ENCODE peak calls at places on chromosomes 5 and 9, in four cellular contexts. X, G, J and L are unnamed samples. For H3K4me1, the result is how much of the 10 kb centered on the place peaks cover.

GRCh38 chr5:129554134-129554904 is 94.2 kb downstream of the ADAMTS19 start:
- DNase-seq in G (no peak), X (no peak), J (no peak), L (no peak)

GRCh38 chr5:111734013-111734412 is 23.0 kb downstream of the NREP start:
- DNase-seq in G (no peak), X (no peak), J (no peak), L (no peak)

GRCh38 chr5:5364932-5365331 is 57.5 kb upstream of the ICE1 start:
- DNase-seq in J (no peak), X (no peak), G (no peak), L (no peak)

GRCh38 chr5:55187370-55187769 is 14.4 kb upstream of the CDC20B start:
- DNase-seq in X (no peak), G (no peak), J (peak), L (no peak)

GRCh38 chr9:131222460-131222859 is 53.9 kb downstream of the FAM78A start:
- DNase-seq in X (no peak), G (no peak), J (no peak), L (no peak)

GRCh38 chr5:170162631-170163321 is 57.1 kb downstream of the FOXI1 start:
- DNase-seq in J (no peak), G (no peak), X (no peak), L (no peak)

GRCh38 chr5:126460977-126461376 is 37.8 kb downstream of the GRAMD2B start:
- DNase-seq in X (no peak), J (no peak), G (no peak), L (no peak)

GRCh38 chr5:167754501-167754941 is 536.9 kb upstream of the WWC1 start:
- DNase-seq in J (no peak), X (no peak), G (no peak), L (no peak)

GRCh38 chr5:95069948-95070347 is 214.9 kb downstream of the MCTP1 start:
- DNase-seq in J (peak), X (no peak), G (no peak), L (no peak)

GRCh38 chr5:92552206-92553160 is 1028.5 kb downstream of the NR2F1-AS1 start:
- DNase-seq in G (no peak), X (no peak), J (peak), L (no peak)

GRCh38 chr9:69549310-69550202 is 122.6 kb downstream of the APBA1 start:
- DNase-seq in G (peak), J (peak), X (no peak), L (peak)

GRCh38 chr9:129102791-129103594 is 7.6 kb downstream of the CRAT start:
- DNase-seq in J (peak), X (no peak), G (peak), L (no peak)

GRCh38 chr9:134361426-134361825 is 35.2 kb downstream of the RXRA start:
- DNase-seq in X (no peak), G (no peak), J (no peak), L (no peak)

GRCh38 chr5:43233946-43234345 is 41.9 kb downstream of the NIM1K start:
- DNase-seq in X (no peak), G (no peak), J (no peak), L (no peak)

GRCh38 chr5:17305964-17306725 is 88.7 kb downstream of the BASP1 start:
- DNase-seq in X (peak), J (peak), G (no peak), L (no peak)

GRCh38 chr9:79639354-79639753 is 67.6 kb downstream of the TLE4 start:
- DNase-seq in J (no peak), G (no peak), X (no peak), L (no peak)

GRCh38 chr9:34559616-34560546 is 29.6 kb downstream of the CNTFR start:
- DNase-seq in X (no peak), G (peak), J (peak), L (no peak)

GRCh38 chr5:17156463-17156862 is 61.0 kb upstream of the BASP1 start:
- DNase-seq in J (no peak), X (no peak), G (no peak), L (no peak)

GRCh38 chr9:20884985-20885593 is 146.4 kb downstream of the HACD4 start:
- DNase-seq in J (peak), X (peak), G (peak), L (peak)

GRCh38 chr5:89998505-89998904 is 411.1 kb downstream of the CETN3 start:
- DNase-seq in J (no peak), G (no peak), X (no peak), L (no peak)

GRCh38 chr5:166117744-166118072 is 2173.7 kb upstream of the WWC1 start:
- DNase-seq in X (no peak), J (no peak), G (no peak), L (no peak)

GRCh38 chr9:98129451-98129881 is 10.4 kb upstream of the TRIM14 start:
- DNase-seq in J (no peak), X (peak), G (peak), L (no peak)

GRCh38 chr5:133977161-133977787 is 8.8 kb upstream of the C5orf15 start:
- DNase-seq in X (no peak), G (no peak), J (no peak), L (no peak)

GRCh38 chr5:80186634-80187033 is 69.2 kb downstream of the SERINC5 start:
- DNase-seq in J (no peak), X (no peak), G (peak), L (peak)

DNA sequence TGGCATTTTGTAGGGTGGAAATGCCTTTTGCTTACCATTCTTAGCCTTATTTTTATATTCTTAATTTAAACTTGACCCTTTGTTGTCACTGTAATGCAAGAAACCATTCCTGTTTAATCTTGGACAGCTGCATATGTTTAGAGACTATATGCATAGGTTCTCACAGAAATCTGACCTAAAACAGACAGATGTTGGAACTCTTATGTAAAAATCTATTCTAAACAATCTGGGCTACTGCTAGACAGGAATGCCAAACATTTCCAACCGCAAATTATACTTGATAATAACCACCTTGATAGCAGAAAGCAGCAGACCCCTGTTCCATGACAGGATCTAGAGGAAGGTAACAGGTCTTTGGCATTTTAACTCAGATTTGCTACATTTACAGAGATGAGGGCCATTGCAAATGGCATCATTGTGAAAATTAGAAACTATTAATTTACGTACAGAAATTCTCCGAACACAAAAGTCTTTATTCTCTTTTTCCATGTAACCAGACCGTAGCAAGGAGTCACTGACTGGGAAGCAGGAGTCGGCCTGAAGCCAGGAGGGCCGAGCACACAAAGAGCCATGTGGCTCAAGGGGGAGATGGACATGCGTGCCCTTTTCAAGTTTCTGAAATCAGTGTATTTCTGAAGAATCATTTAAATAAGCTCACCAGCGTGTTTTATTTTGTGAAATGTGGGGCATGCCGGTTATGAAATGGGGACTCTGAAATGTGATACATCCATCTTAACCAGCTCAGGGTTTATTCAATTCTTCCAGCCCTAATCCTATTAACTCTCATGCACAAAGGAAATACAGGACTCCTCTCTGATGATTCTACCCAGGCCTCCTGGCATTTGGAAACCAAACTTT is 139.3 kb downstream of the AOPEP start:
- DNase-seq in J (peak), G (no peak), X (peak), L (no peak)
- H3K4me1 ChIP-seq in J (under half), G (under half), X (under half), L (under half)

GRCh38 chr9:127128341-127129072 is 6.1 kb upstream of the ANGPTL2 start:
- DNase-seq in J (no peak), G (peak), X (peak), L (no peak)
- H3K4me1 ChIP-seq in J (under half), G (under half), X (under half), L (under half)

GRCh38 chr9:7656648-7657047 is 142.9 kb downstream of the DMAC1 start:
- DNase-seq in J (peak), X (no peak), G (no peak), L (no peak)

DNA sequence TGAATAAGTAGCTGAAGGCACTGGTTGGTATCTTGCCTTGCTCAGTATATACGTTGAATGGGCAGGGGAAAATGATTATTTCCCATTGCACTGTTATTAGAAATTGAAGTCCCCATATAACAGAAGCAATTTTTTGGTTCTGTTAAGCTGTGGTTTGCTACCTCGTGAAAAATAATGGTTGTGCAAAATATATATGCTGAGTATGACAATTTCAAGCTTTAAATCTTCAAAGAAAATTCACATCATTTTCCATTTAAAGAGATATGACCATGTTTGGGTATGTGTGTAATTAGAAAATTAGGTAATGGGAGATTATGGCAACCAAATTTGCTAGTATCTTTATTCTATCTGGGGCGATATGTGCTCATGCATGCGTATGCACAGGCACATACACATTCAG is 139.8 kb downstream of the DMAC1 start:
- DNase-seq in X (no peak), G (no peak), J (no peak), L (no peak)
- H3K4me1 ChIP-seq in X (under half), G (under half), J (under half), L (under half)

DNA sequence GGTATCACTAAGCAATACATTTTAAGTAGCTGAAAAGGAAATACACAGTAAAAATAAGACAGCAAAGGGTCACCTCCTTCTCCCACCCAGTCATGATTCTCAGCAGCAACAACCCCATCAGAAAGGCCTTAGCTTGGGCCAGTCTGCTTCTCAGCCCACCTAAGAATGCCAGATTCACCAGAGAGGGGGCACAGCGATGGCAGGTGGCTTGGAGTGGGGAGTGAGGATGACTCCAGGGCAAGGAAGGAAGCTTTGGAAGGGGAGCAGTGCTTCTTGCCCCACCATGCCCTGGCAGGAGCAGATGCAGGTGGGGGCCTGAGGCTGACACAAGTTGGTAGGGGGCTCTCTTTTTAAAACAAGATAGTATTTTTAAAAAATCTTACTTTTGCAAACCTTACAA is 51.4 kb downstream of the ABCA1 start:
- DNase-seq in J (no peak), G (no peak), X (no peak), L (no peak)
- H3K4me1 ChIP-seq in J (under half), G (under half), X (under half), L (under half)

GRCh38 chr5:40689442-40689841 is 9.7 kb downstream of the PTGER4 start:
- DNase-seq in X (no peak), G (peak), J (peak), L (no peak)
- H3K4me1 ChIP-seq in X (under half), G (half or more), J (half or more), L (half or more)

DNA sequence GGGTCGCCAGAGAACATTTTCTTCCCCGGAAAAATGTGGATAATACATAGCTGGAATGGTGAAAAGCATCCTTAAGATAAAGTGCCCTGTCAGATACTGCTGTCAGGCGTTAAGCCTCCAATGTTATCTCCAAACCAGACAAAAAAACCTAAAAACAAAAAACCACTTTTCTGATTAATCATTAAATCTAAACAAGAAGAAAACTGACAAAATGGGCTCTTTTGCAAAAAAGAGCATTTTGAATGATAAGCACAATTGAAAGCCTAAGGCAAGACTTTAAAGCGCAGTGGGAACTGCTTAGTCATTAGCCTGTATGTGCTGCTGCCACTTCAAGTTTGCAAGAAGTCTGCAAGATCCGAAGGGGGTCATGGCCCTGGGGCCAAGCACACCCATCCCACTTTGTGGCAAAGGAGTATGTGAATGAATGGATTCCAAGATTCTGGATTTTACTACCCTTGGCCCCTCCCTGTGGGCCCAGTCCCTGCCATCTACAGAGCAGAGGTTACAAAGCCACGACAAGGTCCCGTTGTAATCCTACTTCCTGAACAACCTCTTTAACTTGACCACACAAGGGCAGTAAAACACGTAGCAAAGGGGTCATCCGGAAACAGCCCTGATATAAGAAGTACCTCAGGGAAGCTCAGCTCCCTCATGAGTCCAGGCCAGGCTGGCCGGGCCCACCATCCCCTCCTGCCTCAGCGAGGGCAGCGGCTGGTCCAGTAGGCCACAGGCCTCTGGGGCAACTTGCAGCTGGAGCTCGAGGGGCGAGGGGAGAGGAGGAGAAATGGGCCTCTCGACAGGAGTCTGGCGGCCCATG is 29.7 kb downstream of the SHB start:
- DNase-seq in J (peak), X (no peak), G (no peak), L (no peak)
- H3K4me1 ChIP-seq in J (half or more), X (under half), G (under half), L (under half)

GRCh38 chr5:157570801-157571200 is 4.8 kb downstream of the ADAM19 start:
- DNase-seq in X (no peak), G (no peak), J (no peak), L (no peak)

GRCh38 chr5:157571357-157571827 is 4.2 kb downstream of the ADAM19 start:
- DNase-seq in J (no peak), G (peak), X (no peak), L (peak)

GRCh38 chr5:157566902-157567489 is 8.6 kb downstream of the ADAM19 start:
- DNase-seq in J (no peak), G (no peak), X (no peak), L (no peak)

GRCh38 chr5:157564149-157564711 is 11.3 kb downstream of the ADAM19 start:
- DNase-seq in J (peak), G (no peak), X (no peak), L (no peak)

GRCh38 chr5:157568717-157569116 is 6.9 kb downstream of the ADAM19 start:
- DNase-seq in X (no peak), G (no peak), J (peak), L (no peak)
- H3K4me1 ChIP-seq in X (under half), G (under half), J (under half), L (half or more)

GRCh38 chr5:150611026-150611425 is 29.4 kb upstream of the SYNPO start:
- DNase-seq in G (no peak), J (no peak), X (no peak), L (no peak)

GRCh38 chr5:150607105-150607504 is 33.4 kb upstream of the SYNPO start:
- DNase-seq in G (no peak), J (no peak), X (no peak), L (no peak)

GRCh38 chr5:150609843-150610584 is 30.4 kb upstream of the SYNPO start:
- DNase-seq in X (peak), G (peak), J (no peak), L (no peak)

GRCh38 chr5:150607991-150608390 is 32.5 kb upstream of the SYNPO start:
- DNase-seq in X (no peak), J (no peak), G (no peak), L (no peak)

DNA sequence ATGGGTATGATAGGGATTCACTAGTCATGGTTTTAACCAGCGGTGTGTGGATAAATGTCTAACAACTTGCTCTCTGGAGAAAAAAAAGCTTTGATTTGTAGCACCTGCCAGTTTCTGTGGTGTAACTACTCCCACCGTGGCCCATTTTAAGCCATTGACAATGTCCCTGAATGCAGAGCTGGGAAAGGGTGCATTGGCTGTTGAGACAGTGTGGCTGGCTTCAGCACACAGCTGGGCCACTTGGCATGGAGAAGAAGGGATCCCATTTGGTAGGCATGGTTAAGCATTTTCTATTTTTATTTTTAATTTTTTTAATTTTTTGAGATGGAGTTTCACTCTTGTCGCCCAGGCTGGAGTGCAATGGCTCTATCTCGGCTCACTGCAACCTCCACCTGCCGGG is 31.5 kb upstream of the SYNPO start:
- DNase-seq in G (no peak), J (no peak), X (no peak), L (no peak)
- H3K4me1 ChIP-seq in G (under half), J (under half), X (half or more), L (under half)